ENCODE peak calls at places on chromosomes 7 and 10, in six cellular contexts. One of them, this sample, is unnamed.

GRCh38 chr7:498678-499641 is 20.7 kb downstream of the PDGFA start:
- DNase-seq in Caki2: no peak
- DNase-seq in stimulated activated naive CD8-positive, alpha-beta T cell treated with anti-CD3 and anti-CD28 coated beads, Interleukin-15, Interleukin-2, amounts not matched to agents 100 U/mL and 50 U/mL, for 24 hours: no peak
- DNase-seq in caudate nucleus: no peak
- DNase-seq in H9: no peak
- DNase-seq in mucosa of gallbladder: no peak
- DNase-seq in this sample: no peak

GRCh38 chr7:111083423-111083822 is 7.5 kb upstream of the LRRN3 start:
- DNase-seq in Caki2: no peak
- DNase-seq in H9: no peak
- DNase-seq in caudate nucleus: no peak
- DNase-seq in mucosa of gallbladder: no peak
- DNase-seq in stimulated activated naive CD8-positive, alpha-beta T cell treated with anti-CD3 and anti-CD28 coated beads, Interleukin-15, Interleukin-2, amounts not matched to agents 100 U/mL and 50 U/mL, for 24 hours: peak
- DNase-seq in this sample: peak

GRCh38 chr7:50266893-50267386 is 37.6 kb upstream of the IKZF1 start:
- DNase-seq in caudate nucleus: no peak
- DNase-seq in H9: no peak
- DNase-seq in stimulated activated naive CD8-positive, alpha-beta T cell treated with anti-CD3 and anti-CD28 coated beads, Interleukin-15, Interleukin-2, amounts not matched to agents 100 U/mL and 50 U/mL, for 24 hours: peak
- DNase-seq in Caki2: no peak
- DNase-seq in mucosa of gallbladder: peak
- DNase-seq in this sample: no peak

GRCh38 chr10:95254629-95255028 is 36.2 kb downstream of the PDLIM1 start:
- DNase-seq in caudate nucleus: no peak
- DNase-seq in stimulated activated naive CD8-positive, alpha-beta T cell treated with anti-CD3 and anti-CD28 coated beads, Interleukin-15, Interleukin-2, amounts not matched to agents 100 U/mL and 50 U/mL, for 24 hours: no peak
- DNase-seq in H9: no peak
- DNase-seq in Caki2: no peak
- DNase-seq in mucosa of gallbladder: no peak
- DNase-seq in this sample: no peak

GRCh38 chr7:435518-436366 is 83.9 kb downstream of the PDGFA start:
- DNase-seq in stimulated activated naive CD8-positive, alpha-beta T cell treated with anti-CD3 and anti-CD28 coated beads, Interleukin-15, Interleukin-2, amounts not matched to agents 100 U/mL and 50 U/mL, for 24 hours: peak
- DNase-seq in Caki2: peak
- DNase-seq in H9: no peak
- DNase-seq in caudate nucleus: no peak
- DNase-seq in mucosa of gallbladder: peak
- DNase-seq in this sample: peak

GRCh38 chr10:31215052-31215451 is 104.0 kb upstream of the ZEB1 start:
- DNase-seq in caudate nucleus: no peak
- DNase-seq in mucosa of gallbladder: no peak
- DNase-seq in Caki2: no peak
- DNase-seq in stimulated activated naive CD8-positive, alpha-beta T cell treated with anti-CD3 and anti-CD28 coated beads, Interleukin-15, Interleukin-2, amounts not matched to agents 100 U/mL and 50 U/mL, for 24 hours: no peak
- DNase-seq in H9: no peak
- DNase-seq in this sample: no peak

GRCh38 chr10:113891476-113891875 is 37.0 kb downstream of the NHLRC2 start:
- DNase-seq in Caki2: no peak
- DNase-seq in caudate nucleus: peak
- DNase-seq in mucosa of gallbladder: no peak
- DNase-seq in H9: no peak
- DNase-seq in stimulated activated naive CD8-positive, alpha-beta T cell treated with anti-CD3 and anti-CD28 coated beads, Interleukin-15, Interleukin-2, amounts not matched to agents 100 U/mL and 50 U/mL, for 24 hours: no peak
- DNase-seq in this sample: no peak

GRCh38 chr10:59387951-59388431 is 25.6 kb upstream of the FAM13C start:
- DNase-seq in mucosa of gallbladder: no peak
- DNase-seq in H9: no peak
- DNase-seq in stimulated activated naive CD8-positive, alpha-beta T cell treated with anti-CD3 and anti-CD28 coated beads, Interleukin-15, Interleukin-2, amounts not matched to agents 100 U/mL and 50 U/mL, for 24 hours: no peak
- DNase-seq in caudate nucleus: no peak
- DNase-seq in Caki2: peak
- DNase-seq in this sample: peak

GRCh38 chr7:139915864-139916716 is 87.0 kb downstream of the TBXAS1 start:
- DNase-seq in caudate nucleus: no peak
- DNase-seq in Caki2: peak
- DNase-seq in stimulated activated naive CD8-positive, alpha-beta T cell treated with anti-CD3 and anti-CD28 coated beads, Interleukin-15, Interleukin-2, amounts not matched to agents 100 U/mL and 50 U/mL, for 24 hours: peak
- DNase-seq in H9: no peak
- DNase-seq in mucosa of gallbladder: peak
- DNase-seq in this sample: peak

GRCh38 chr10:50369931-50370330 is 118.6 kb upstream of the ASAH2 start:
- DNase-seq in stimulated activated naive CD8-positive, alpha-beta T cell treated with anti-CD3 and anti-CD28 coated beads, Interleukin-15, Interleukin-2, amounts not matched to agents 100 U/mL and 50 U/mL, for 24 hours: no peak
- DNase-seq in Caki2: no peak
- DNase-seq in H9: no peak
- DNase-seq in mucosa of gallbladder: no peak
- DNase-seq in caudate nucleus: no peak
- DNase-seq in this sample: no peak

GRCh38 chr7:112416127-112416526 is 34.1 kb upstream of the IFRD1 start:
- DNase-seq in H9: no peak
- DNase-seq in caudate nucleus: no peak
- DNase-seq in Caki2: no peak
- DNase-seq in stimulated activated naive CD8-positive, alpha-beta T cell treated with anti-CD3 and anti-CD28 coated beads, Interleukin-15, Interleukin-2, amounts not matched to agents 100 U/mL and 50 U/mL, for 24 hours: no peak
- DNase-seq in mucosa of gallbladder: no peak
- DNase-seq in this sample: no peak

GRCh38 chr7:107130487-107131220 is 38.1 kb upstream of the HBP1 start:
- DNase-seq in mucosa of gallbladder: no peak
- DNase-seq in H9: peak
- DNase-seq in caudate nucleus: no peak
- DNase-seq in stimulated activated naive CD8-positive, alpha-beta T cell treated with anti-CD3 and anti-CD28 coated beads, Interleukin-15, Interleukin-2, amounts not matched to agents 100 U/mL and 50 U/mL, for 24 hours: no peak
- DNase-seq in Caki2: no peak
- DNase-seq in this sample: no peak

GRCh38 chr7:1696671-1697498 is 26.8 kb downstream of the ELFN1 start:
- DNase-seq in stimulated activated naive CD8-positive, alpha-beta T cell treated with anti-CD3 and anti-CD28 coated beads, Interleukin-15, Interleukin-2, amounts not matched to agents 100 U/mL and 50 U/mL, for 24 hours: no peak
- DNase-seq in Caki2: no peak
- DNase-seq in H9: peak
- DNase-seq in mucosa of gallbladder: no peak
- DNase-seq in caudate nucleus: no peak
- DNase-seq in this sample: no peak

GRCh38 chr10:33015798-33016547 is 57.9 kb upstream of the ITGB1 start:
- DNase-seq in caudate nucleus: no peak
- DNase-seq in stimulated activated naive CD8-positive, alpha-beta T cell treated with anti-CD3 and anti-CD28 coated beads, Interleukin-15, Interleukin-2, amounts not matched to agents 100 U/mL and 50 U/mL, for 24 hours: no peak
- DNase-seq in Caki2: peak
- DNase-seq in H9: no peak
- DNase-seq in mucosa of gallbladder: no peak
- DNase-seq in this sample: peak